ENCODE peak calls at places on chromosomes 16 and 17, in eight cellular contexts. One of them, this sample, is unnamed.

GRCh38 chr17:78284146-78284545 is 52.7 kb downstream of the TMEM235 start:
- DNase-seq in lower lobe of right lung: no peak
- DNase-seq in heart left ventricle: no peak
- DNase-seq in heart right ventricle: no peak
- DNase-seq in neuronal stem cell: no peak
- DNase-seq in mammary epithelial cell: no peak
- DNase-seq in CD8-positive, alpha-beta T cell: no peak
- DNase-seq in upper lobe of right lung: no peak
- DNase-seq in this sample: no peak

GRCh38 chr16:765971-766819 is 5.7 kb downstream of the MSLN start:
- DNase-seq in lower lobe of right lung: no peak
- DNase-seq in heart left ventricle: no peak
- DNase-seq in heart right ventricle: no peak
- DNase-seq in neuronal stem cell: no peak
- DNase-seq in mammary epithelial cell: no peak
- DNase-seq in CD8-positive, alpha-beta T cell: no peak
- DNase-seq in upper lobe of right lung: peak; percentile 62
- DNase-seq in this sample: no peak

GRCh38 chr16:19822534-19822933 is 62.1 kb downstream of the GPRC5B start:
- DNase-seq in lower lobe of right lung: no peak
- DNase-seq in heart left ventricle: no peak
- DNase-seq in heart right ventricle: no peak
- DNase-seq in neuronal stem cell: no peak
- DNase-seq in mammary epithelial cell: no peak
- DNase-seq in CD8-positive, alpha-beta T cell: no peak
- DNase-seq in upper lobe of right lung: no peak
- DNase-seq in this sample: no peak

GRCh38 chr17:236641-237405 is 55.4 kb upstream of the DOC2B start:
- DNase-seq in lower lobe of right lung: peak; percentile 28
- DNase-seq in heart left ventricle: peak; percentile 17
- DNase-seq in heart right ventricle: no peak
- DNase-seq in neuronal stem cell: no peak
- DNase-seq in mammary epithelial cell: no peak
- DNase-seq in CD8-positive, alpha-beta T cell: no peak
- DNase-seq in upper lobe of right lung: peak; percentile 58
- DNase-seq in this sample: peak; percentile 45

GRCh38 chr16:1003551-1004347 is 22.2 kb downstream of the SOX8 start:
- DNase-seq in lower lobe of right lung: no peak
- DNase-seq in heart left ventricle: no peak
- DNase-seq in heart right ventricle: no peak
- DNase-seq in neuronal stem cell: no peak
- DNase-seq in mammary epithelial cell: no peak
- DNase-seq in CD8-positive, alpha-beta T cell: peak; percentile 17
- DNase-seq in upper lobe of right lung: no peak
- DNase-seq in this sample: no peak

GRCh38 chr17:41116292-41116691 is 1.9 kb downstream of the KRTAP4-11 start:
- DNase-seq in lower lobe of right lung: no peak
- DNase-seq in heart left ventricle: no peak
- DNase-seq in heart right ventricle: no peak
- DNase-seq in neuronal stem cell: no peak
- DNase-seq in mammary epithelial cell: no peak
- DNase-seq in CD8-positive, alpha-beta T cell: no peak
- DNase-seq in upper lobe of right lung: no peak
- DNase-seq in this sample: no peak

GRCh38 chr16:66698046-66698445 is 1.5 kb upstream of the CMTM4 start:
- DNase-seq in lower lobe of right lung: no peak
- DNase-seq in heart left ventricle: no peak
- DNase-seq in heart right ventricle: no peak
- DNase-seq in neuronal stem cell: no peak
- DNase-seq in mammary epithelial cell: no peak
- DNase-seq in CD8-positive, alpha-beta T cell: no peak
- DNase-seq in upper lobe of right lung: no peak
- DNase-seq in this sample: no peak

GRCh38 chr16:64695684-64696083 is 426.2 kb downstream of the CDH11 start:
- DNase-seq in lower lobe of right lung: no peak
- DNase-seq in heart left ventricle: no peak
- DNase-seq in heart right ventricle: no peak
- DNase-seq in neuronal stem cell: no peak
- DNase-seq in mammary epithelial cell: no peak
- DNase-seq in CD8-positive, alpha-beta T cell: no peak
- DNase-seq in upper lobe of right lung: no peak
- DNase-seq in this sample: no peak

GRCh38 chr16:88816736-88817535 is 5.2 kb upstream of the APRT start:
- DNase-seq in lower lobe of right lung: no peak
- DNase-seq in heart left ventricle: no peak
- DNase-seq in heart right ventricle: no peak
- DNase-seq in neuronal stem cell: no peak
- DNase-seq in mammary epithelial cell: peak; percentile 48
- DNase-seq in CD8-positive, alpha-beta T cell: no peak
- DNase-seq in upper lobe of right lung: no peak
- DNase-seq in this sample: no peak

GRCh38 chr16:50979806-50980620 is 171.1 kb downstream of the SALL1 start:
- DNase-seq in lower lobe of right lung: no peak
- DNase-seq in heart left ventricle: no peak
- DNase-seq in heart right ventricle: no peak
- DNase-seq in neuronal stem cell: no peak
- DNase-seq in mammary epithelial cell: no peak
- DNase-seq in CD8-positive, alpha-beta T cell: no peak
- DNase-seq in upper lobe of right lung: no peak
- DNase-seq in this sample: no peak

GRCh38 chr17:63550816-63551639 is 751 bp downstream of the DCAF7 start:
- DNase-seq in lower lobe of right lung: no peak
- DNase-seq in heart left ventricle: no peak
- DNase-seq in heart right ventricle: no peak
- DNase-seq in neuronal stem cell: peak; percentile 48
- DNase-seq in mammary epithelial cell: peak; percentile 33
- DNase-seq in CD8-positive, alpha-beta T cell: no peak
- DNase-seq in upper lobe of right lung: peak; percentile 53
- DNase-seq in this sample: no peak

GRCh38 chr17:39739885-39740356 is 2.2 kb downstream of the GRB7 start:
- DNase-seq in lower lobe of right lung: no peak
- DNase-seq in heart left ventricle: no peak
- DNase-seq in heart right ventricle: no peak
- DNase-seq in neuronal stem cell: no peak
- DNase-seq in mammary epithelial cell: peak; percentile 64
- DNase-seq in CD8-positive, alpha-beta T cell: no peak
- DNase-seq in upper lobe of right lung: no peak
- DNase-seq in this sample: no peak

GRCh38 chr16:1213796-1214372 is 11.2 kb downstream of the TPSG1 start:
- DNase-seq in lower lobe of right lung: no peak
- DNase-seq in heart left ventricle: no peak
- DNase-seq in heart right ventricle: no peak
- DNase-seq in neuronal stem cell: no peak
- DNase-seq in mammary epithelial cell: no peak
- DNase-seq in CD8-positive, alpha-beta T cell: no peak
- DNase-seq in upper lobe of right lung: no peak
- DNase-seq in this sample: no peak

GRCh38 chr17:58344047-58344790 is 7.8 kb downstream of the SUPT4H1 start:
- DNase-seq in lower lobe of right lung: no peak
- DNase-seq in heart left ventricle: no peak
- DNase-seq in heart right ventricle: no peak
- DNase-seq in neuronal stem cell: no peak
- DNase-seq in mammary epithelial cell: no peak
- DNase-seq in CD8-positive, alpha-beta T cell: peak; percentile 77
- DNase-seq in upper lobe of right lung: peak; percentile 55
- DNase-seq in this sample: no peak

GRCh38 chr16:57619606-57620315 is 8.7 kb upstream of the ADGRG1 start:
- DNase-seq in lower lobe of right lung: peak; percentile 66
- DNase-seq in heart left ventricle: no peak
- DNase-seq in heart right ventricle: no peak
- DNase-seq in neuronal stem cell: no peak
- DNase-seq in mammary epithelial cell: peak; percentile 91
- DNase-seq in CD8-positive, alpha-beta T cell: no peak
- DNase-seq in upper lobe of right lung: peak; percentile 81
- DNase-seq in this sample: peak; percentile 46

DNA sequence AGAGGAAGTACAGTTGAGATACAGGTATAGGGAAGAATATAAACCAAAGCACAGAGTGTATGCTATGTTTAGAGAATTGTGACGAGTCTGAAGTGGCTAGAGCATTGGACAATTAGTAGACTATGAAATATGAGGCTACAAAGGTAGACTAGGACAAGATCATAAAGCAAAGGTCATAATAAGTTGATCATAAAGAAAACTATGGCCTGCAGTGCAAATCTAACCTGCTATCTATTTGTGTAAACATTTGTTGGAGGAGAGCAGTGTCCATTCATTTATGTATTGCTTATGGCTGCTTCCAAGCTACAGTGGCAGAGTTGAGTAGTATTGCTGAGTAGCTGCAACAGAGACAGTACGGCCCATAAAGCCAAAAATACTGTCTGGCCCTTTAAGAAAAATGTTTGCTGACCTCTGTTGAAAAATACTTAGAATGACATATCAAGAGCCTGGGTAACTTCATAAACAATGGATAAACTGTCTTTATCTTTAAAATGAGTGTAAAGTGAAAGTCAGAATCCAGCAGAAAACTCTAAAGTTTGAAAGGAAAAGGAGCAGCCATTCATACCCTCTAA is 14.5 kb upstream of the OR1E2 start:
- DNase-seq in lower lobe of right lung: no peak
- DNase-seq in heart left ventricle: no peak
- DNase-seq in heart right ventricle: no peak
- DNase-seq in neuronal stem cell: no peak
- DNase-seq in mammary epithelial cell: no peak
- DNase-seq in CD8-positive, alpha-beta T cell: no peak
- DNase-seq in upper lobe of right lung: no peak
- DNase-seq in this sample: no peak
- H3K27ac ChIP-seq in lower lobe of right lung: no peak overlapping the region
- H3K27ac ChIP-seq in heart left ventricle: no peak overlapping the region
- H3K27ac ChIP-seq in heart right ventricle: no peak overlapping the region
- H3K27ac ChIP-seq in neuronal stem cell: no peak overlapping the region
- H3K27ac ChIP-seq in mammary epithelial cell: no peak overlapping the region
- H3K27ac ChIP-seq in CD8-positive, alpha-beta T cell: no peak overlapping the region
- H3K27ac ChIP-seq in upper lobe of right lung: no peak overlapping the region
- H3K27ac ChIP-seq in this sample: no peak overlapping the region

GRCh38 chr17:28216032-28216431 is 103.0 kb upstream of the TMEM97 start:
- DNase-seq in lower lobe of right lung: no peak
- DNase-seq in heart left ventricle: no peak
- DNase-seq in heart right ventricle: no peak
- DNase-seq in neuronal stem cell: no peak
- DNase-seq in mammary epithelial cell: peak; percentile 40
- DNase-seq in CD8-positive, alpha-beta T cell: no peak
- DNase-seq in upper lobe of right lung: no peak
- DNase-seq in this sample: no peak

GRCh38 chr17:28216528-28216927 is 102.5 kb upstream of the TMEM97 start:
- DNase-seq in lower lobe of right lung: no peak
- DNase-seq in heart left ventricle: no peak
- DNase-seq in heart right ventricle: no peak
- DNase-seq in neuronal stem cell: no peak
- DNase-seq in mammary epithelial cell: peak; percentile 65
- DNase-seq in CD8-positive, alpha-beta T cell: no peak
- DNase-seq in upper lobe of right lung: no peak
- DNase-seq in this sample: no peak

GRCh38 chr17:28221751-28222414 is 97.1 kb upstream of the TMEM97 start:
- DNase-seq in lower lobe of right lung: no peak
- DNase-seq in heart left ventricle: no peak
- DNase-seq in heart right ventricle: no peak
- DNase-seq in neuronal stem cell: no peak
- DNase-seq in mammary epithelial cell: peak; percentile 30
- DNase-seq in CD8-positive, alpha-beta T cell: no peak
- DNase-seq in upper lobe of right lung: no peak
- DNase-seq in this sample: no peak

GRCh38 chr17:28225271-28225670 is 93.7 kb upstream of the TMEM97 start:
- DNase-seq in lower lobe of right lung: no peak
- DNase-seq in heart left ventricle: peak; percentile 50
- DNase-seq in heart right ventricle: peak; percentile 29
- DNase-seq in neuronal stem cell: no peak
- DNase-seq in mammary epithelial cell: no peak
- DNase-seq in CD8-positive, alpha-beta T cell: no peak
- DNase-seq in upper lobe of right lung: no peak
- DNase-seq in this sample: no peak

DNA sequence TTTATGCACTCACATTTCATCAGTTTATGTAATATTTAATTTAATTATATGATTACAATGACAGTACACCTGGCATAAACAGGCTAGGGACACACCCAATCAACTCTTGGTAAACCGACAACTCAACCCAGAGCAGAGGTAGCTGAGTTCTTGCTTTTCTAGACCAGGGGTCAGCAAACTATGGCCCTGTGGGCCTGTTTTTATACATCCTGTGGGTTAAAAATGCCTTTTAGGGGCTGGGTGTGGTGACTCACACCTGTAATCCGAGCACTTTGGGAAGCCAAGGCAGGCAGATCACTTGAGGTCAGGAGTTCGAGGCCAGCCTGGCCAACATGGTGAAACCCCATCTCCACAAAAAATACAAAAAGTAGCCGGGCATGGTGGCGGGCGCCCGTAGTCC is 99.2 kb upstream of the TMEM97 start:
- DNase-seq in lower lobe of right lung: no peak
- DNase-seq in heart left ventricle: no peak
- DNase-seq in heart right ventricle: no peak
- DNase-seq in neuronal stem cell: no peak
- DNase-seq in mammary epithelial cell: no peak
- DNase-seq in CD8-positive, alpha-beta T cell: no peak
- DNase-seq in upper lobe of right lung: no peak
- DNase-seq in this sample: no peak
- H3K27ac ChIP-seq in lower lobe of right lung: no peak overlapping the region
- H3K27ac ChIP-seq in heart left ventricle: no peak overlapping the region
- H3K27ac ChIP-seq in heart right ventricle: no peak overlapping the region
- H3K27ac ChIP-seq in neuronal stem cell: no peak overlapping the region
- H3K27ac ChIP-seq in mammary epithelial cell: no peak overlapping the region
- H3K27ac ChIP-seq in CD8-positive, alpha-beta T cell: no peak overlapping the region
- H3K27ac ChIP-seq in upper lobe of right lung: no peak overlapping the region
- H3K27ac ChIP-seq in this sample: no peak overlapping the region

DNA sequence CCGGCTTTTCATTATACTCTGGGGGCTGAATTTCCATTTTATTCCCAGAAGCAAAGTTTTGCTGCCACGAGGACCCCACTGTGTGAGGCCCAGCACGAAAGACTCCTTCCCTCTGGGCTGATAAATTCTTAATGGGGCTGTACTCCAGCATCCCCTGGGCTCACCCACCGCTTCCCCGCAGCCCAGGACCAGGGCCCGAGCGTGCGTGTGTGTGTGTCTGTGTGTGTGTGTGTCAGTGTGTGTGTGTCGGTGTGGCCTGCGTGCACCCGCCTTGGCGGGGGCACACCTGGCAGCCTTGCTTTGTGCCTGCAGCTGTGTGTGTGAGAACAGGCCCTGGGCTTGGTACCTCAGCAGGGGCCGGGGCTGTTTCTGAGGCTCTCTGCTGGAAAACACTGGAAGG is 102.9 kb upstream of the GSE1 start:
- DNase-seq in lower lobe of right lung: no peak
- DNase-seq in heart left ventricle: no peak
- DNase-seq in heart right ventricle: no peak
- DNase-seq in neuronal stem cell: no peak
- DNase-seq in mammary epithelial cell: no peak
- DNase-seq in CD8-positive, alpha-beta T cell: no peak
- DNase-seq in upper lobe of right lung: no peak
- DNase-seq in this sample: no peak
- H3K27ac ChIP-seq in lower lobe of right lung: no peak overlapping the region
- H3K27ac ChIP-seq in heart left ventricle: no peak overlapping the region
- H3K27ac ChIP-seq in heart right ventricle: no peak overlapping the region
- H3K27ac ChIP-seq in neuronal stem cell: no peak overlapping the region
- H3K27ac ChIP-seq in mammary epithelial cell: no peak overlapping the region
- H3K27ac ChIP-seq in CD8-positive, alpha-beta T cell: no peak overlapping the region
- H3K27ac ChIP-seq in upper lobe of right lung: no peak overlapping the region
- H3K27ac ChIP-seq in this sample: no peak overlapping the region

DNA sequence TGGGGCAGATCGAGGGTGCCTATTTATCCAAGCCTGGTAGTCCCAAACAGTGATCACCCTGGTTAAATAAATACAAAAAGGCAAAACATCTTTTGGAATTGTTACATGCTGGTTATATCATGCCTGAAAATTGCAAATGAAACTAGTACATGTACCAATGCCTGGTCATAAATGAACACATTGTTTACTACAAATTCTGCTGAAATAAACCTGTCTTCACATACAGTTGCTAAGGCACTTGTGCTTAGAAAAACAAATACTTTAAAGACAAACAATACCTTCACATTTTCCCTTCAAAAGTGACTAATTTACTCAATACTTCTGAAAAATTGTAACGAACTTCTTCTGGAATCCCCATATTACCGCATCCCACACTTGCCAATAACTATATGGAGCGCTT is 264.3 kb downstream of the NTN1 start:
- DNase-seq in lower lobe of right lung: no peak
- DNase-seq in heart left ventricle: no peak
- DNase-seq in heart right ventricle: no peak
- DNase-seq in neuronal stem cell: no peak
- DNase-seq in mammary epithelial cell: no peak
- DNase-seq in CD8-positive, alpha-beta T cell: no peak
- DNase-seq in upper lobe of right lung: no peak
- DNase-seq in this sample: no peak
- H3K27ac ChIP-seq in lower lobe of right lung: no peak overlapping the region
- H3K27ac ChIP-seq in heart left ventricle: no peak overlapping the region
- H3K27ac ChIP-seq in heart right ventricle: no peak overlapping the region
- H3K27ac ChIP-seq in neuronal stem cell: no peak overlapping the region
- H3K27ac ChIP-seq in mammary epithelial cell: no peak overlapping the region
- H3K27ac ChIP-seq in CD8-positive, alpha-beta T cell: no peak overlapping the region
- H3K27ac ChIP-seq in upper lobe of right lung: no peak overlapping the region
- H3K27ac ChIP-seq in this sample: no peak overlapping the region